ENCODE peak calls at places on chromosome 2, in seven cellular contexts. P is ovary, C is transverse colon, Y is A549, V is stomach, M is esophagus muscularis mucosa, N is H1. D is an unnamed sample.

GRCh38 chr2:224938670-224939309 is 103.5 kb downstream of the DOCK10 start:
- DNase-seq in V (no peak), C (no peak), Y (no peak), P (no peak), M (no peak), N (no peak), D (no peak)

GRCh38 chr2:66570471-66570870 is 135.5 kb downstream of the MEIS1 start:
- DNase-seq in C (no peak), V (no peak), Y (no peak), P (no peak), M (no peak), N (no peak), D (no peak)

GRCh38 chr2:197183355-197183754 is 127.2 kb downstream of the ANKRD44 start:
- DNase-seq in P (no peak), C (no peak), M (peak), N (no peak), Y (no peak), V (no peak), D (no peak)

GRCh38 chr2:158600155-158600802 is 143.5 kb downstream of the PKP4 start:
- DNase-seq in C (peak), V (peak), N (no peak), Y (peak), P (peak), M (no peak), D (peak)

GRCh38 chr2:207163815-207164747 is 1.7 kb downstream of the KLF7 start:
- DNase-seq in P (peak), Y (peak), C (peak), V (peak), M (peak), N (no peak), D (peak)

GRCh38 chr2:99691931-99692330 is 202.1 kb upstream of the REV1 start:
- DNase-seq in Y (no peak), V (no peak), C (peak), M (no peak), N (no peak), P (no peak), D (peak)

GRCh38 chr2:216633616-216634316 is 546 bp downstream of the IGFBP2 start:
- DNase-seq in N (no peak), Y (peak), C (peak), M (no peak), P (peak), V (peak), D (no peak)

GRCh38 chr2:147345246-147345645 is 499.6 kb upstream of the ACVR2A start:
- DNase-seq in N (no peak), M (no peak), V (no peak), P (no peak), Y (no peak), C (no peak), D (no peak)

GRCh38 chr2:226699321-226699720 is 100.3 kb downstream of the IRS1 start:
- DNase-seq in Y (peak), N (no peak), C (peak), V (no peak), M (peak), P (peak), D (peak)

GRCh38 chr2:116716038-116716437 is 1098.5 kb upstream of the DDX18 start:
- DNase-seq in N (no peak), Y (no peak), M (no peak), C (no peak), V (no peak), P (no peak), D (no peak)

GRCh38 chr2:228369400-228370031 is 188.0 kb upstream of the SPHKAP start:
- DNase-seq in M (no peak), P (no peak), Y (no peak), C (no peak), V (no peak), N (no peak), D (no peak)
- TF ChIP-seq EP300 in M (no peak), P (no peak), Y (no peak), C (no peak), V (no peak), N (no peak), D (no peak)

GRCh38 chr2:144462266-144462665 is 57.7 kb downstream of the ZEB2 start:
- DNase-seq in N (no peak), C (no peak), Y (no peak), P (no peak), V (no peak), M (no peak), D (no peak)

GRCh38 chr2:144456680-144457079 is 63.2 kb downstream of the ZEB2 start:
- DNase-seq in M (no peak), V (no peak), Y (peak), C (no peak), N (no peak), P (no peak), D (no peak)

GRCh38 chr2:144458536-144458935 is 61.4 kb downstream of the ZEB2 start:
- DNase-seq in P (no peak), V (no peak), N (no peak), M (no peak), Y (no peak), C (no peak), D (no peak)

GRCh38 chr2:144460981-144461766 is 58.7 kb downstream of the ZEB2 start:
- DNase-seq in Y (no peak), M (no peak), C (peak), P (no peak), N (no peak), V (no peak), D (peak)

GRCh38 chr2:144459937-144460336 is 60.0 kb downstream of the ZEB2 start:
- DNase-seq in C (no peak), V (no peak), Y (no peak), M (no peak), P (no peak), N (no peak), D (no peak)
- H3K27ac ChIP-seq in C (peak), V (peak), Y (no peak), M (peak), P (no peak), N (no peak), D (peak)

GRCh38 chr2:56008661-56009411 is 85.3 kb upstream of the EFEMP1 start:
- DNase-seq in P (peak), C (peak), M (no peak), Y (peak), N (peak), V (no peak), D (peak)
- H3K4me3 ChIP-seq in P (no peak), C (no peak), M (no peak), Y (no peak), N (no peak), V (no peak), D (no peak)

GRCh38 chr2:76455910-76456309 is 745.2 kb upstream of the GCFC2 start:
- DNase-seq in M (no peak), V (no peak), Y (no peak), N (no peak), C (no peak), P (no peak), D (no peak)
- TF ChIP-seq EP300 in M (no peak), V (no peak), Y (no peak), N (no peak), C (no peak), P (no peak), D (no peak)

DNA sequence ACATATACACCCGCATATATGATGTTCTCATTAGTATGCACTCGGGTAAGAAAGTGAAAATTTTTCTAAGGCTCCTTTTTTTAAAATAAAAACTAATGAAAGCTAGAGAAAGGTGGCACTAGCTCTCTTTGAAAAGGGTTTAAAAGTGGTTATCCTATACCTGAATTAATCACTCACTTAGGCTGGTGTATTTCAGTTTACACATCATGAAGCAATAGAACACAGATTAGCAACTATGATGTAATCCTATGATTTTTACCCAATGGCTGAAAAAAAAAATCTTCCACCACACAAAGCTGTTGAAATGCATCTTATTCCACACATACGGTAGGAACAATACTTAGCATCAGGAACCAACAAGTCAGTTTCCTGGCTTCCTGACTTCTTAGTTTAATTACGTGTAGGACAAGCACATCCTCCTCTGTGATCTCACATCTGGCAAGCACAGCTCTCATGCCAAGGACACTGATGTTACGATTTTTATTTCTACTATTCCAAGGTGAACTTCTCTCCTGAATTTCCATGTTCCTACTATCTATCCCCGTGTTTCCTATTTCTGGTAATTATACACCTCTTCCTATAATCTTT is 374.1 kb downstream of the NCKAP5 start:
- DNase-seq in N (no peak), C (no peak), P (no peak), V (no peak), Y (peak), M (no peak), D (no peak)
- H3K27ac ChIP-seq in N (no peak), C (no peak), P (no peak), V (no peak), Y (peak), M (no peak), D (no peak)

D was measured in tibial nerve.